ENCODE peak calls at places on chromosomes 7 and 10, in ten cellular contexts. A is endodermal cell; R is aorta; O is astrocyte of the cerebellum; I is WERI-Rb-1; T is hepatocyte; F is AG10803; M is Karpas-422; U is esophagus squamous epithelium; X is naive thymus-derived CD4-positive, alpha-beta T cell. W is an unnamed sample.

GRCh38 chr10:133019651-133020050 is 68.1 kb upstream of the ADGRA1 start:
- DNase-seq in U (no peak), O (no peak), A (no peak), X (no peak), T (no peak), M (no peak), F (no peak), I (no peak), R (no peak), W (no peak)

GRCh38 chr7:80843018-80843671 is 75.7 kb downstream of the SEMA3C start:
- DNase-seq in I (no peak), X (no peak), R (no peak), O (no peak), F (no peak), M (no peak), A (no peak), T (no peak), U (no peak), W (no peak)

GRCh38 chr7:40015790-40016296 is 65.8 kb downstream of the CDK13 start:
- DNase-seq in U (no peak), R (no peak), A (no peak), O (peak), T (peak), I (no peak), M (peak), X (no peak), F (peak), W (no peak)

GRCh38 chr10:127925471-127926207 is 18.7 kb downstream of the PTPRE start:
- DNase-seq in R (no peak), I (peak), U (no peak), O (no peak), X (no peak), A (no peak), F (no peak), T (no peak), M (no peak), W (no peak)

GRCh38 chr10:22606164-22606614 is 108.2 kb downstream of the PIP4K2A start:
- DNase-seq in F (peak), R (no peak), T (no peak), O (no peak), M (no peak), A (no peak), U (no peak), X (no peak), I (no peak), W (no peak)

GRCh38 chr7:22723642-22724041 is 3.4 kb upstream of the IL6 start:
- DNase-seq in O (no peak), M (peak), X (no peak), U (no peak), A (no peak), F (peak), I (no peak), T (no peak), R (no peak), W (no peak)

GRCh38 chr7:118285358-118285757 is 60.9 kb downstream of the ANKRD7 start:
- DNase-seq in R (no peak), X (no peak), O (no peak), F (no peak), I (no peak), T (no peak), A (no peak), M (no peak), U (no peak), W (no peak)

GRCh38 chr10:65861249-65861648 is 1064.6 kb upstream of the LRRTM3 start:
- DNase-seq in F (no peak), U (no peak), T (peak), X (no peak), R (no peak), O (no peak), M (no peak), I (no peak), A (peak), W (no peak)

GRCh38 chr10:132408823-132409666 is 12.0 kb downstream of the PWWP2B start:
- DNase-seq in O (no peak), F (no peak), A (peak), I (no peak), M (no peak), T (no peak), R (no peak), U (no peak), X (no peak), W (peak)

GRCh38 chr10:10207538-10207937 is 810.1 kb upstream of the CELF2 start:
- DNase-seq in O (no peak), U (no peak), F (no peak), T (no peak), I (no peak), X (no peak), R (no peak), A (no peak), M (peak), W (no peak)

GRCh38 chr10:15140640-15141039 is 27.9 kb downstream of the NMT2 start:
- DNase-seq in R (no peak), O (no peak), X (no peak), F (no peak), T (no peak), A (no peak), I (peak), U (no peak), M (no peak), W (no peak)

GRCh38 chr10:8026349-8027259 is 27.9 kb upstream of the GATA3 start:
- DNase-seq in A (peak), T (no peak), X (no peak), U (no peak), I (no peak), F (no peak), O (no peak), M (no peak), R (no peak), W (peak)

GRCh38 chr7:29919790-29920189 is 69.8 kb downstream of the SCRN1 start:
- DNase-seq in O (no peak), U (no peak), F (no peak), X (no peak), I (no peak), A (no peak), R (no peak), M (no peak), T (no peak), W (no peak)

GRCh38 chr10:115963848-115964247 is 309.2 kb downstream of the GFRA1 start:
- DNase-seq in F (no peak), T (no peak), O (peak), U (no peak), X (no peak), M (no peak), A (peak), I (peak), R (no peak), W (peak)

GRCh38 chr10:69451209-69451783 is at the start of gene TSPAN15:
- DNase-seq in F (peak), X (peak), R (peak), A (peak), O (no peak), I (peak), T (peak), U (no peak), M (peak), W (peak)

GRCh38 chr7:108420482-108420908 is 35.7 kb downstream of the NRCAM start:
- DNase-seq in A (no peak), T (no peak), M (no peak), U (no peak), X (no peak), F (no peak), O (no peak), R (no peak), I (no peak), W (no peak)

GRCh38 chr7:108659867-108660266 is 90.2 kb downstream of the DNAJB9 start:
- DNase-seq in M (no peak), A (no peak), I (no peak), R (no peak), F (no peak), O (no peak), U (no peak), X (no peak), T (no peak), W (no peak)

GRCh38 chr7:519429-519973 is at the start of gene PDGFA:
- DNase-seq in T (peak), A (no peak), X (peak), M (peak), O (no peak), U (no peak), F (peak), I (no peak), R (no peak), W (peak)

GRCh38 chr7:138746073-138746472 is 44.9 kb upstream of the SVOPL start:
- DNase-seq in F (no peak), X (no peak), O (no peak), T (no peak), I (no peak), M (no peak), U (no peak), A (no peak), R (no peak), W (no peak)

GRCh38 chr10:61939575-61940301 is 38.2 kb downstream of the ARID5B start:
- DNase-seq in F (peak), T (no peak), O (peak), U (no peak), M (no peak), R (no peak), I (no peak), A (no peak), X (no peak), W (no peak)

GRCh38 chr7:7970620-7971307 is 2.2 kb downstream of the GLCCI1 start:
- DNase-seq in F (no peak), M (no peak), O (no peak), U (no peak), T (no peak), R (no peak), X (no peak), I (peak), A (no peak), W (no peak)

GRCh38 chr7:7970113-7970619 is 1.6 kb downstream of the GLCCI1 start:
- DNase-seq in F (no peak), X (no peak), O (no peak), U (no peak), M (peak), T (peak), A (peak), R (no peak), I (peak), W (peak)

GRCh38 chr7:7972927-7973594 is 4.5 kb downstream of the GLCCI1 start:
- DNase-seq in M (no peak), X (no peak), F (no peak), O (no peak), A (no peak), I (no peak), U (no peak), T (no peak), R (no peak), W (no peak)

GRCh38 chr7:7971308-7972040 is 2.9 kb downstream of the GLCCI1 start:
- DNase-seq in U (no peak), X (no peak), O (no peak), F (no peak), T (no peak), I (no peak), A (no peak), M (no peak), R (no peak), W (no peak)

GRCh38 chr7:7972128-7972527 is 3.5 kb downstream of the GLCCI1 start:
- DNase-seq in T (no peak), X (no peak), R (no peak), U (no peak), O (no peak), A (no peak), F (no peak), I (no peak), M (peak), W (no peak)
- H3K4me3 ChIP-seq in T (no peak), X (peak), R (peak), U (peak), O (peak), A (peak), F (no peak), I (peak), M (peak), W (no peak)

GRCh38 chr10:49037187-49037586 is 78.1 kb downstream of the VSTM4 start:
- DNase-seq in O (peak), X (no peak), F (no peak), A (no peak), M (no peak), I (no peak), U (no peak), R (no peak), T (no peak), W (no peak)
- H3K4me3 ChIP-seq in O (no peak), X (no peak), F (no peak), A (no peak), M (no peak), I (no peak), U (no peak), R (no peak), T (no peak), W (no peak)

GRCh38 chr7:100969066-100969615 is at the start of gene MUC12:
- DNase-seq in X (no peak), O (no peak), I (no peak), A (no peak), U (no peak), R (no peak), T (no peak), F (no peak), M (no peak), W (no peak)
- H3K4me3 ChIP-seq in X (no peak), O (no peak), I (no peak), A (no peak), U (no peak), R (no peak), T (no peak), F (no peak), M (no peak), W (no peak)

GRCh38 chr7:134778941-134779740 is at the start of gene CALD1:
- DNase-seq in M (no peak), U (no peak), A (peak), O (peak), T (peak), I (no peak), R (peak), F (peak), X (no peak), W (peak)

GRCh38 chr7:134777470-134777869 is 2.0 kb upstream of the CALD1 start:
- DNase-seq in R (no peak), F (no peak), U (no peak), T (no peak), A (no peak), O (no peak), M (no peak), I (no peak), X (no peak), W (no peak)

GRCh38 chr7:134780166-134780853 is 876 bp downstream of the CALD1 start:
- DNase-seq in U (no peak), O (no peak), X (no peak), M (no peak), R (no peak), T (no peak), A (no peak), F (no peak), I (no peak), W (no peak)

GRCh38 chr7:134779741-134780065 is 269 bp downstream of the CALD1 start:
- DNase-seq in O (no peak), M (no peak), T (no peak), I (no peak), F (no peak), U (no peak), R (no peak), X (no peak), A (no peak), W (no peak)

DNA sequence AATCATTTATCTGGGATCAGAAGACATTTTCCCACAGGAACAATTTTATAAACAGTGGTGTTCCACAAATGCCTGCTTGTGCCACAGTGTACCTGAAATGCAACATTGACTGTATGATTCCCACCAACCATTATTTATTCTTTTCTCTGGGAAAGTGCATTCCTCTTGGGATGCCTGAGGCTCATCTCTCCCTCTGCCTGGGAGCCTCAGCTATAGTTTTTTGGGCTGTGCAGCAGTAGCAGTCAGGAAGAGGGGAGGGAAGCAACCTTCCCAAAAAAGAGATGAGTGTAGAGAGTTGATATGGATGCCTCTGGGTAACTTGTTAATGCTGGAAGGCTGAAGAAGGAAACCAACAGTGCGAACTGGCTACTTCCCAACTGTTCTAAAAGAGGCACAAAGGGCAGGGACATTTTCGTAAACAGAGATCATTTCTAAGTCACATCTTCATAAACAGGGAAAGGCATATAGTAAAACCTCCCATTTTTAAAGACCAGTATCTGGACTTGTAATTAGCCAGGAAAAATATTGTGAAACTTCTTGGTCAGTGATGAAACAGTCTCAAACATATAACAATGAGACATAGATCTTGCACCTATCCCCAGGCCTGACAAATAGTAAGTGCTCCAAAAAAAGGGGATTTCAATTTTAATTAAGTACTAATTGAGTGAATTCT is 1.4 kb upstream of the CALD1 start:
- DNase-seq in F (peak), U (no peak), A (no peak), X (no peak), M (no peak), T (no peak), O (no peak), R (no peak), I (no peak), W (no peak)
- H3K4me3 ChIP-seq in F (no peak), U (no peak), A (no peak), X (no peak), M (no peak), T (no peak), O (no peak), R (no peak), I (no peak), W (no peak)

GRCh38 chr10:97318772-97319651 is at the start of gene FRAT1:
- DNase-seq in O (peak), T (peak), R (peak), U (peak), F (peak), X (peak), A (peak), I (peak), M (peak), W (peak)

GRCh38 chr10:97320480-97321031 is 1.5 kb downstream of the FRAT1 start:
- DNase-seq in R (no peak), A (peak), O (no peak), T (no peak), I (no peak), X (peak), U (no peak), M (no peak), F (no peak), W (peak)

GRCh38 chr10:97321807-97322195 is 2.7 kb downstream of the FRAT1 start:
- DNase-seq in X (no peak), F (no peak), I (no peak), M (no peak), O (no peak), R (no peak), A (peak), U (no peak), T (no peak), W (peak)

GRCh38 chr10:97319671-97320479 is 804 bp downstream of the FRAT1 start:
- DNase-seq in A (peak), U (peak), I (peak), O (no peak), T (peak), F (no peak), R (peak), M (peak), X (peak), W (peak)

DNA sequence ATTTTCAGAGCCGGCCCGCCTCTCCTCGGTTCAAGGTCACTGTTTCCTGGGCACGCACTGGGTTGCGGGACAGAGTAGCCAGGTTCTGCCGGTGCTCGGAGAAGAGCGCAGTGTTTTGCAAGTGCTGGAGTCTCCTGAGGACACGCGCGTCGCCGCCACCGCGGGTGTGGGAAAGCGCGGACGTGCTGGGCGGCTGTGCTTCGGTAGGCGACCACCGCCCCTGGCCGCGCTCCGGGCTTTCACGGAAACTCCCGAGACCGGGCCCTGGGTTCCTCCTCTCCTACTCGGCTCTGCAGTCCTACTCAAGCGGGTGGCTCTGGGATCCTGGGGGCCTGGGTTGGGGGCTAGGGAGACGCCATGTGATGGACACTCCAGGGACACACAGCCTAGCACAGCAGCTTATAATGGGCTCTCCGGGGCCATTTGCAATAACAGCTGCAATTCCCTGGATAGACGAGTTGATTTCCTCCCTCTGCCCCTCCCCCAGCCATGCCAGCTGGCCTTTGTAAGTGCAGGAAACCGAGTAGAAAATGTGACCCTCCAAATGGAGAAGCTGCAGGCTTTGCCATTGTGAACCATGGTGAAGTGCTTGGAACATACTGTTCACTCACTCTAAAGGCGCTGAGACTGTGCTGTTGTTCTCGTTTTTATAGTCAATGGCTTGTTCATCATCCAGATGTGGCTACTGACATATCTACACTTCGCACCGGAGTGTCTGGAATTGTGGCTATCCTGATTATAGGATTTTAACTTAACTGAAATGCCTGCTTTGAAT is 2.1 kb downstream of the FRAT1 start:
- DNase-seq in M (no peak), O (no peak), T (peak), X (peak), R (peak), A (peak), F (no peak), U (no peak), I (no peak), W (peak)
- H3K4me3 ChIP-seq in M (peak), O (no peak), T (peak), X (peak), R (peak), A (peak), F (peak), U (peak), I (no peak), W (peak)

GRCh38 chr7:79093421-79093820 is 360.0 kb downstream of the MAGI2 start:
- DNase-seq in R (no peak), F (no peak), X (no peak), A (no peak), T (no peak), I (no peak), U (no peak), O (no peak), M (no peak), W (no peak)
- H3K4me3 ChIP-seq in R (no peak), F (no peak), X (no peak), A (no peak), T (no peak), I (no peak), U (no peak), O (no peak), M (no peak), W (no peak)

W was measured in H7.